ENCODE peak calls at places on chromosomes 2 and 18, in four cellular contexts. B is MM.1S, T is neural progenitor cell, L is H9. D is an unnamed sample. For H3K4me1, the result is how much of the 10 kb centered on the place peaks cover.

GRCh38 chr2:127217470-127218325 is 2.4 kb downstream of the CYP27C1 start:
- DNase-seq in T (no peak), B (no peak), L (peak), D (no peak)

GRCh38 chr2:224142397-224143312 is 103.6 kb upstream of the SERPINE2 start:
- DNase-seq in B (no peak), T (no peak), L (no peak), D (no peak)

GRCh38 chr2:190119948-190120347 is 57.4 kb upstream of the MSTN start:
- DNase-seq in T (no peak), L (no peak), B (no peak), D (no peak)

GRCh38 chr2:231696004-231696367 is 12.3 kb upstream of the PTMA start:
- DNase-seq in L (no peak), B (no peak), T (peak), D (no peak)

GRCh38 chr2:235215248-235215647 is 263.4 kb downstream of the SH3BP4 start:
- DNase-seq in T (no peak), B (no peak), L (no peak), D (no peak)

GRCh38 chr2:145652992-145653545 is 1133.2 kb upstream of the ZEB2 start:
- DNase-seq in B (no peak), T (no peak), L (no peak), D (no peak)

GRCh38 chr2:229798446-229799147 is 84.2 kb upstream of the DNER start:
- DNase-seq in T (no peak), L (no peak), B (no peak), D (no peak)

GRCh38 chr18:74396252-74397204 is 60.6 kb downstream of the DIPK1C start:
- DNase-seq in B (no peak), T (no peak), L (no peak), D (no peak)

GRCh38 chr2:25041307-25041927 is 459 bp upstream of the EFR3B start:
- DNase-seq in T (peak), L (peak), B (peak), D (peak)

DNA sequence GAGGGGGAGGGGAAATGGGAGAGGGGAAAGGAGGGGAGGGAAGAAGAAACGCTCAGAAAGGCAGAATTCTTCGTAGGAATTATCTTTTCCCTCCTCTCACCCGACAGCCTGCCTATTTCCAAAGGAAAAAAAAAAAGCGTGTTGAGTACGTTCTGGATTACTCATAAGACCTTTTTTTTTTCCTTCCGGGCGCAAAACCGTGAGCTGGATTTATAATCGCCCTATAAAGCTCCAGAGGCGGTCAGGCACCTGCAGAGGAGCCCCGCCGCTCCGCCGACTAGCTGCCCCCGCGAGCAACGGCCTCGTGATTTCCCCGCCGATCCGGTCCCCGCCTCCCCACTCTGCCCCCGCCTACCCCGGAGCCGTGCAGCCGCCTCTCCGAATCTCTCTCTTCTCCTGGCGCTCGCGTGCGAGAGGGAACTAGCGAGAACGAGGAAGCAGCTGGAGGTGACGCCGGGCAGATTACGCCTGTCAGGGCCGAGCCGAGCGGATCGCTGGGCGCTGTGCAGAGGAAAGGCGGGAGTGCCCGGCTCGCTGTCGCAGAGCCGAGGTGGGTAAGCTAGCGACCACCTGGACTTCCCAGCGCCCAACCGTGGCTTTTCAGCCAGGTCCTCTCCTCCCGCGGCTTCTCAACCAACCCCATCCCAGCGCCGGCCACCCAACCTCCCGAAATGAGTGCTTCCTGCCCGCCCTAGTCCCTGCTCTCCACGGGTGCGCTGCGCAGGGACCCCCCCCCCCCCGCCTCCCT is at the start of gene GAD1:
- DNase-seq in L (peak), B (peak), T (peak), D (no peak)
- H3K4me1 ChIP-seq in L (under half), B (under half), T (half or more), D (under half)

DNA sequence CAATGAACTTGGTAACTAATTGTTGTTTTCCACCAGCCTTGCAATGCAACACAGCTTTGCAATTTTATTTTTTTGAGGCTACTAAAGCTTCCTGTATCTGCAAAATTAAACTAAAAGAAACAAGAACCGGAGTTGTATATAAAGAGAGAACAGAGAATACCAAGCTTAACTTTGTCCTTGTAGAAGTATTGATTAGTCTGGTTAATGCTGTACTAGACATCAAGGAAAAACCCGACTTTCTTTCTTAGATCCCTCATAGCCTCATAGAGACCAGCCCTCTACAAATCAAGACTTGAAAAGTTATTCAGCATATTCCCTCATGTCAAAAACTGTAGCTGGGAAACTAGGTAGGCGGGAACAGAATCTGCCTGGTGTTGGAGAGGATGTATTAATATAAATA is 1.7 kb upstream of the ASAP2 start:
- DNase-seq in T (no peak), L (no peak), B (no peak), D (no peak)
- H3K4me2 ChIP-seq in T (no peak), L (no peak), B (no peak), D (no peak)

GRCh38 chr2:10286216-10287037 is 16.3 kb upstream of the HPCAL1 start:
- DNase-seq in B (no peak), T (no peak), L (no peak), D (no peak)
- H3K4me1 ChIP-seq in B (under half), T (under half), L (under half), D (under half)

DNA sequence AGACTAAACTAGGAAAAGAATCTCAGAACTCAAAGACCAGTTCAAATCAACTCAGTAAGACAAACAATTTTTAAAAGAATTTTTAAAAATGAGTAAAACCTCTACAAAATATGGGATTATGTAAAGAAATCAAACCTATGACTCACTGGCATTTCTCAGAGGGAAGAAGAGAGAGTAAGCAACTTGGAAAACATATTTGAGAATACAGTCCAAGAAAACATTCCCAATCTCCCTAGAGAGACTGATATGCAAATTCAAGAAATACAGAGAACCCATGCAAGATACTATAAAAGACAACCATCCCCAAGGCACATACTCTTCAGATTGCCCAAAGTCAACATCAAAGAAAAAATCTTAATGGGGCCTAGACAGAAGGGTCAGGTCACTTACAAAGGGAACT is 162.7 kb downstream of the WDPCP start:
- DNase-seq in T (no peak), B (no peak), L (no peak), D (no peak)
- H3K4me2 ChIP-seq in T (no peak), B (no peak), L (no peak), D (no peak)

GRCh38 chr18:55470826-55471225 is 117.2 kb downstream of the TCF4 start:
- DNase-seq in T (no peak), B (no peak), L (no peak), D (no peak)
- H3K4me1 ChIP-seq in T (half or more), B (under half), L (under half), D (under half)

GRCh38 chr2:238949710-238950345 is 101.9 kb downstream of the TWIST2 start:
- DNase-seq in T (no peak), B (no peak), L (peak), D (no peak)
- H3K4me2 ChIP-seq in T (no peak), B (no peak), L (no peak), D (no peak)

DNA sequence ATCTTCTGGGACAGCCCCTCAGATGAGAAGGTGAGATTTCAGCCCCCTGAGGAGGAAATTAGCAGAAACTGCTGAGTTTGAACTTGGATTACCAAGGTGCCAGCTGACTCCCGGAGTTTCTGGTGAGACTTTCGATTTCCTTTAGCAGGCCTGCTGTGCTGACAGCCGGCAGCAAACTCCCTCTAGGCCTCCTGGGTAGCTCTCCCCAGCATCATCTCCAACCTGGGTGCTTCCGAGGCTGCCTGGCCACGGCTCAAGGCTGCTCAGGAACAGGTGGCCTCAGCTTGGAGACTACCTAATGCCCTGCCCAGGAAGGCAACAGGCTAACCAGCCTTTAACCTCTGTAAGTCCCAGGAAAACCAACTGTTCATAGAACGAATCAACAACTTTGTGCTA is 16.4 kb downstream of the SDC1 start:
- DNase-seq in B (peak), L (no peak), T (no peak), D (peak)
- H3K4me1 ChIP-seq in B (half or more), L (under half), T (under half), D (under half)

DNA sequence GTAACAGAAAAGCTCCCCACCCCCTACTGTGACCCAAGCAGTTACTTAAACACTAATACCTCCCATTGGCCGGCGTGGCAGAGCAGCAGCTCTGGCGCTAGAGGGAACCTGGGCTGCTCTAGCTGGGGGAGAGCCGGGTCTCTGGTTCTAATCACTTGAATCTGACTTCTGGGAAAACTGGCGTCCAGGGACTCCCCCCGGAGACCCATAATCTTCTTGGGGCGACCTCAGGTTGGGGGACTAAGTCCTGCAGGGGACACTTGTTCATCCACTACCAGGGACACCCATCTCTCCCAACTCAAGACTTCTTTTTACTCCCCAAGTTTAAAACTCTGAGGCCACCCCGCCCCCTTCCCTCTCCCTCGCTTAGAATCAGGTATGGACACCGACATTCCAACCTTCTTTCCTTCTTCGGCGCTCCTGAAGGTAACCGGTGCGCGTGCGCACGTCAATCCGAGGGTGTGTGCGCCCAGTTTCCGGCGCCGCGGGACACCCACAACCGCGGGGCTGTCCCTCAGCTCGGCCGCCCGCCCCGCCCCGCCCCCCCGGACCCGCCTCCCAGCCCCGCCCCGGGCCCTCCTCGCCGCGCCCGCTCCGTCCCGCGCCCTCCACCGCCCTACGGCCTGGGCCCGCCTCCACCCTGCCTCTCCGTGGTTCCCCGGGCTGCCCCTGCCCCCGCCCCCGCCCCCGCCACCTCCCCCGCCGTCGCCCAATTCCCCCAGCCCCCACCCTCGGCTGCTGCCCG is at the start of gene ERICH2:
- DNase-seq in B (peak), T (peak), L (peak), D (peak)
- H3K4me2 ChIP-seq in B (peak), T (peak), L (peak), D (peak)

DNA sequence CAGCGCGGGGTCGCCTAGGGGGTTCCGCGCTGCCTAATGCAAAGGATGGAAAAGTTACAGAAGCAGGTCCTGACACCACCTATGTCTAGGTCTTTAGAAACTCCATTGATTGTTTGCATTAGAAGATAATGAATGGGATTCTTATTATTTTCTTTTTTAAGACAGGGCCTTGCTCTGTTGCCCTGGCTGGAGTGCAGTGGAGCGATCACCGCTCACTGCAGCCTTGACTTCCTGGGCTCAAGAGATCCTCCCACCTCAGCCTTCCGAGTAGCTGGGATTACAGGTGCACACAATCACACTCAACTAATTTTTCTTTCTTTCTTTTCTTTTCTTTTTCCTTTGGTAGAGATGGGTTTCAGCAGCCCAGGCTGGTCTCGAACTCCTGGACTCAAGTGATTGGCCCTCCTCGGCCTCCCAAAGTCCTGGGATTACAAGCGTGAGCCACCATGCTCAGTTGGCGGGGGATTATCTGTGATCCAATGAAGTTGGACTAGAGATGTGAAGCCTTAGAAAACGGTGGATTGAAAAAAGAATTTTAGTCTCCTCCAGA is 761 bp upstream of the IDH1 start:
- DNase-seq in T (no peak), B (no peak), L (no peak), D (no peak)
- H3K4me1 ChIP-seq in T (under half), B (under half), L (under half), D (under half)